ENCODE peak calls at places on chromosome 5, in seven cellular contexts. B is MM.1S, U is hepatocyte, K is small intestine, M is psoas muscle, L is GM06990, A is brain microvascular endothelial cell. T is an unnamed sample.

GRCh38 chr5:126234563-126235195 is 188.5 kb upstream of the GRAMD2B start:
- DNase-seq in B (peak; percentile 71), M (no peak), L (no peak), U (peak; percentile 24), A (peak; percentile 18), K (peak; percentile 23), T (no peak)

GRCh38 chr5:103408408-103408807 is 149.8 kb downstream of the MACIR start:
- DNase-seq in U (no peak), B (peak; percentile 49), M (no peak), A (no peak), L (no peak), K (no peak), T (no peak)

GRCh38 chr5:68711311-68712200 is 382.3 kb upstream of the SLC30A5 start:
- DNase-seq in K (peak; percentile 40), U (peak; percentile 16), M (no peak), B (peak; percentile 14), A (no peak), L (peak; percentile 80), T (no peak)

GRCh38 chr5:139178948-139179347 is 19.2 kb downstream of the SIL1 start:
- DNase-seq in K (peak; percentile 32), U (peak; percentile 38), A (peak; percentile 32), M (no peak), B (no peak), L (no peak), T (no peak)

GRCh38 chr5:168989731-168990505 is 311.0 kb downstream of the SLIT3 start:
- DNase-seq in B (peak; percentile 16), M (no peak), K (no peak), U (no peak), L (no peak), A (no peak), T (no peak)

GRCh38 chr5:109853362-109853761 is 163.6 kb downstream of the MAN2A1 start:
- DNase-seq in K (peak; percentile 73), U (no peak), M (no peak), B (no peak), L (no peak), A (no peak), T (no peak)

GRCh38 chr5:103624748-103625147 is 62.2 kb upstream of the NUDT12 start:
- DNase-seq in B (no peak), M (no peak), U (no peak), A (peak; percentile 15), K (no peak), L (no peak), T (no peak)

GRCh38 chr5:176887252-176887849 is 11.8 kb downstream of the HK3 start:
- DNase-seq in B (no peak), K (no peak), L (no peak), A (no peak), M (no peak), U (no peak), T (peak; percentile 38)

GRCh38 chr5:90983148-90983547 is 400.0 kb downstream of the ARRDC3 start:
- DNase-seq in M (no peak), K (no peak), U (peak; percentile 34), B (no peak), A (peak; percentile 96), L (no peak), T (no peak)

GRCh38 chr5:132006331-132007120 is 4.9 kb downstream of the ACSL6 start:
- DNase-seq in L (no peak), B (no peak), U (no peak), A (no peak), K (no peak), M (peak; percentile 12), T (peak; percentile 11)

GRCh38 chr5:168177831-168178450 is 113.5 kb upstream of the WWC1 start:
- DNase-seq in B (no peak), M (no peak), K (no peak), A (no peak), U (no peak), L (peak; percentile 31), T (no peak)

GRCh38 chr5:81907012-81907411 is 64.8 kb upstream of the ATG10 start:
- DNase-seq in L (no peak), K (no peak), A (no peak), U (no peak), M (no peak), B (no peak), T (no peak)

GRCh38 chr5:146052780-146053179 is 52.6 kb downstream of the PLAC8L1 start:
- DNase-seq in K (no peak), M (no peak), U (no peak), B (no peak), L (no peak), A (no peak), T (no peak)

GRCh38 chr5:1447772-1448361 is 2.6 kb upstream of the SLC6A3 start:
- DNase-seq in K (peak; percentile 81), L (no peak), A (no peak), U (no peak), M (peak; percentile 31), B (no peak), T (no peak)

GRCh38 chr5:534006-534742 is 9.9 kb upstream of the SLC9A3 start:
- DNase-seq in B (peak; percentile 4), L (no peak), K (no peak), M (no peak), A (no peak), U (no peak), T (peak; percentile 44)

GRCh38 chr5:135269828-135270545 is 129.0 kb downstream of the MACROH2A1 start:
- DNase-seq in L (no peak), B (no peak), M (peak; percentile 78), U (peak; percentile 85), A (peak; percentile 75), K (no peak), T (no peak)

GRCh38 chr5:52693279-52693678 is 94.4 kb upstream of the ITGA1 start:
- DNase-seq in L (no peak), M (peak; percentile 49), A (no peak), B (no peak), U (peak; percentile 35), K (peak; percentile 58), T (no peak)

GRCh38 chr5:18772475-18772874 is 1138.2 kb downstream of the TAF11L14 start:
- DNase-seq in B (peak; percentile 78), K (peak; percentile 26), M (no peak), U (peak; percentile 60), L (no peak), A (no peak), T (no peak)

DNA sequence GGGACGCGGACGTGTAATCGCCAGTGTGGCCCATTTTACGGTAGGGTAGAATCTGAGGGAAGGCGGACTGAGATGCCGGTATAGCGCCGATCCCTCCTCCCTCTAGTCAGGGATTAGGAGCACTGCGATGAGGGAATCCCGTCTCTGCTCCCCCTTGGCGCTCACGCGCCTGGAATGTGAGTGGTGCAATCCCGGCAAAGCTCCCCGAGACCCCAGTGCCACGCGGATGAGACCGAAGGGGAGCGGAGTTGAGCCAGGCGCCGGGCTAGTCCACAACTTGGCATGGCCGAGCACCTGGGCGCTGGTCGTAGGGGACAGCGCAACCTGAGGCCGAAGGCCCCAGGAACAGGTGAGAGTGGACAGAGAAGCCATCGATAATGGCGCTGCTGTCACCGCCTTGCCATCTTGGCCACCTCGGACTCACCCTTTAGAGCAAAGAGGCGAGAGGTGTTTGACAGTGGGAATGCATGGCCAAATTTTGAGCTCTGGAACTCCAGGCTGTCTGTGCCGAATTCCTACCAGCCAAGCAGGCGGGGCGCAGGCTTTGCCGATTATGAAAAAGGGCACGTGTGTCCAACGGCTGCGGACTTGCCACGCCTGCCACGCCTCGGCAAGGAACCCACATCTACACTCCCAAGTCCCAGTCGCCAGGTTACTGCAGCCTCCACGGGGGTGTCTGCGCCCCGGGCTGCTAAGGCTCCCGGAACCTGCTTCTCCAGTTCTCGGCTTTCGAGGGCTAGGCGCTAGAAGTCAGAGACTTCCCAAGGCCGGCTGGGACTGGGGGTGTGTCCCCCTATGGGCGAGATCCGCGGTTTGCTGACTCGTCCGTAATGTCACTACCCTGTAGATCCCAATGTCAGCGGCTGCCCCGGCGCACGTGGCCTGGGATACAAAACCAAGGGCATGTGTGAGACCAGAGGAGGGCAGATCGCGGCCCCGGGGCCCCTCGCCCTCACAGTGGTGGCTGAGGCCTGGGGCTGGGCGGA is 2.6 kb downstream of the NPR3 start:
- DNase-seq in B (no peak), K (no peak), L (peak; percentile 9), U (peak; percentile 42), A (no peak), M (no peak), T (peak; percentile 60)
- H3K4me3 ChIP-seq in B (no peak overlapping the region), K (no peak overlapping the region), L (no peak overlapping the region), U (peak overlapping the region; percentile 15), A (peak overlapping the region; percentile 69), M (peak overlapping the region; percentile 80), T (peak overlapping the region; percentile 74)

GRCh38 chr5:134101686-134102439 is 12.6 kb upstream of the TCF7 start:
- DNase-seq in K (peak; percentile 45), B (peak; percentile 62), L (peak; percentile 84), M (peak; percentile 84), U (peak; percentile 57), A (no peak), T (peak; percentile 69)
- H3K27me3 ChIP-seq in K (no peaks in the 10 kb centered on the region), B (no peaks in the 10 kb centered on the region), L (no peaks in the 10 kb centered on the region), M (no peaks in the 10 kb centered on the region), U (no peaks in the 10 kb centered on the region), A (no peaks in the 10 kb centered on the region), T (no peaks in the 10 kb centered on the region)

DNA sequence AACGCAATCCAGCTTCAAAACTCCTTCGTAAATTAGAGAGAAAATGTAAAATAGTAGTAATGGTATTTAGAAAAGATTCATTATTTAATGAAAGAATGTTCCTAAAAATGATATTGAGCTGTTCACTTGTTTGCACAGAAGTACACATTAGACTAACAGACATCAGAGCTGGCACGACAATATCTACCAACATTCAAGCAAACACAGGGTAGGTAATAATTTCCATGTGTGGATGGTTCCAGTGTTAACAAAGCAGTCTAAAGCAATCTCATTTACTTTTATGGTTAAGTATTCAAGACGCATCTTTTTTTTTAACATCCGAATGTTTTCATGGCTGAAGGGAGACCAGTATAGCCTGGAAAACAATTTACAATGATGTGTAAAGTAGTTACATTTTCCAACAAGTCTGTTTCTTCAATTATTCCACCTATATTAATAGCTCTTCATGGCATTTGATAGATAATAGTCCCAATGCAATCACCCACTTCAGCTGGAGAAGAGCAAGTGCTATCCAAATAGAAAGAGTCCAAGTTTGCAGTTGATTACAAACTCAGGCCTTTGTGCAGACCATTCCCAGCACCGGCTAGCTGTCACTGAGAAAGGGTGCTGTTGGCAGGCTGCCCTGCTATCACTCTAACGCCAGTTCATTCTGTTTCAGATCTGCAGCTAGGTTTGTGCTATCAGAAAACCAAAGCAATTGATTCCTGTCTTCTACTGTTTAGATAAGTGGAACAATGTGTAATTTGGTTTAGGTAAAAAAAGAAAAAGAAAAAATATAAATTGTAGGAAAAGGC is 458.8 kb downstream of the DTWD2 start:
- DNase-seq in U (no peak), L (no peak), A (no peak), M (no peak), K (no peak), B (no peak), T (no peak)
- H3K4me3 ChIP-seq in U (no peak overlapping the region), L (no peak overlapping the region), A (no peak overlapping the region), M (no peak overlapping the region), K (no peak overlapping the region), B (no peak overlapping the region), T (no peak overlapping the region)

GRCh38 chr5:77847129-77847460 is 71.0 kb upstream of the TBCA start:
- DNase-seq in B (no peak), U (no peak), M (no peak), L (no peak), K (no peak), A (no peak), T (no peak)

GRCh38 chr5:77845273-77845646 is 69.1 kb upstream of the TBCA start:
- DNase-seq in B (no peak), A (no peak), U (no peak), L (no peak), K (no peak), M (no peak), T (no peak)

GRCh38 chr5:77844408-77845272 is 68.5 kb upstream of the TBCA start:
- DNase-seq in A (no peak), B (no peak), L (peak; percentile 23), U (no peak), K (no peak), M (no peak), T (no peak)

GRCh38 chr5:77847814-77848290 is 71.7 kb upstream of the TBCA start:
- DNase-seq in L (no peak), K (no peak), B (no peak), A (no peak), U (no peak), M (no peak), T (no peak)

GRCh38 chr5:77846422-77847128 is 70.4 kb upstream of the TBCA start:
- DNase-seq in L (no peak), A (no peak), B (no peak), K (no peak), M (no peak), U (no peak), T (no peak)
- H3K27me3 ChIP-seq in L (no peaks in the 10 kb centered on the region), A (no peaks in the 10 kb centered on the region), B (no peaks in the 10 kb centered on the region), K (no peaks in the 10 kb centered on the region), M (no peaks in the 10 kb centered on the region), U (peaks cover 42% of the 10 kb centered on the region), T (peaks cover 39% of the 10 kb centered on the region)